ENCODE peak calls at places on chromosome 10, in four cellular contexts. Y is PC-3, R is Panc1, X is AG04450. K is an unnamed sample.

GRCh38 chr10:79413196-79413595 is 32.2 kb downstream of the ZCCHC24 start:
- DNase-seq in Y (peak; percentile 99), R (no peak), X (no peak), K (no peak)

GRCh38 chr10:118668228-118668952 is 72.9 kb upstream of the PRLHR start:
- DNase-seq in Y (no peak), R (no peak), X (no peak), K (no peak)

GRCh38 chr10:82982110-82982608 is 1107.2 kb downstream of the NRG3 start:
- DNase-seq in Y (peak; percentile 38), R (peak; percentile 72), X (peak; percentile 67), K (peak; percentile 98)

GRCh38 chr10:2246747-2247146 is 509.4 kb upstream of the ADARB2 start:
- DNase-seq in Y (no peak), R (no peak), X (no peak), K (no peak)

GRCh38 chr10:16950686-16951681 is 133.8 kb upstream of the RSU1 start:
- DNase-seq in Y (peak; percentile 23), R (no peak), X (no peak), K (no peak)

GRCh38 chr10:30683496-30683895 is 53.9 kb upstream of the LYZL2 start:
- DNase-seq in Y (no peak), R (no peak), X (no peak), K (no peak)

GRCh38 chr10:23917251-23917908 is 291.6 kb upstream of the KIAA1217 start:
- DNase-seq in Y (no peak), R (no peak), X (no peak), K (no peak)

GRCh38 chr10:21304198-21304597 is 221.3 kb downstream of the SKIDA1 start:
- DNase-seq in Y (no peak), R (no peak), X (no peak), K (no peak)

GRCh38 chr10:73910764-73911552 is at the start of gene PLAU:
- DNase-seq in Y (peak; percentile 91), R (no peak), X (no peak), K (no peak)

GRCh38 chr10:122504551-122504950 is 43.2 kb downstream of the HTRA1 start:
- DNase-seq in Y (peak; percentile 82), R (no peak), X (peak; percentile 84), K (peak; percentile 51)

GRCh38 chr10:29535012-29535777 is 99.6 kb downstream of the SVIL start:
- DNase-seq in Y (peak; percentile 90), R (peak; percentile 22), X (peak; percentile 64), K (peak; percentile 81)

GRCh38 chr10:3107426-3107961 is 40.1 kb downstream of the PFKP start:
- DNase-seq in Y (no peak), R (no peak), X (peak; percentile 92), K (no peak)

GRCh38 chr10:78802866-78803265 is 265.9 kb upstream of the ZMIZ1 start:
- DNase-seq in Y (peak; percentile 99), R (no peak), X (peak; percentile 36), K (peak; percentile 60)

GRCh38 chr10:43218206-43218950 is 48.5 kb downstream of the RASGEF1A start:
- DNase-seq in Y (no peak), R (no peak), X (no peak), K (no peak)

GRCh38 chr10:22648547-22648961 is 65.8 kb downstream of the PIP4K2A start:
- DNase-seq in Y (no peak), R (no peak), X (no peak), K (peak; percentile 70)

GRCh38 chr10:69004821-69005220 is 16.2 kb downstream of the KIFBP start:
- DNase-seq in Y (peak; percentile 80), R (no peak), X (peak; percentile 24), K (no peak)

GRCh38 chr10:118812393-118812740 is 57.6 kb upstream of the CACUL1 start:
- DNase-seq in Y (no peak), R (no peak), X (no peak), K (no peak)

GRCh38 chr10:70856454-70856853 is 31.9 kb downstream of the PCBD1 start:
- DNase-seq in Y (no peak), R (no peak), X (no peak), K (no peak)

GRCh38 chr10:123146892-123147634 is 873 bp upstream of the HMX2 start:
- DNase-seq in Y (no peak), R (no peak), X (no peak), K (no peak)

GRCh38 chr10:94194256-94194655 is 168.5 kb downstream of the NOC3L start:
- DNase-seq in Y (peak; percentile 35), R (no peak), X (no peak), K (peak; percentile 46)

GRCh38 chr10:80530251-80530650 is 7.5 kb upstream of the SH2D4B start:
- DNase-seq in Y (no peak), R (no peak), X (no peak), K (no peak)

GRCh38 chr10:110137142-110137545 is 70.3 kb upstream of the MXI1 start:
- DNase-seq in Y (peak; percentile 72), R (peak; percentile 59), X (peak; percentile 48), K (peak; percentile 26)

GRCh38 chr10:124612611-124613498 is 131.3 kb downstream of the FAM53B start:
- DNase-seq in Y (no peak), R (no peak), X (no peak), K (no peak)

GRCh38 chr10:100744980-100745881 is at the start of gene PAX2:
- DNase-seq in Y (peak; percentile 3), R (no peak), X (no peak), K (no peak)

GRCh38 chr10:100747061-100747825 is 1.9 kb downstream of the PAX2 start:
- DNase-seq in Y (no peak), R (no peak), X (no peak), K (no peak)

GRCh38 chr10:100745882-100746412 is 565 bp downstream of the PAX2 start:
- DNase-seq in Y (no peak), R (no peak), X (no peak), K (no peak)

GRCh38 chr10:100747826-100748231 is 2.4 kb downstream of the PAX2 start:
- DNase-seq in Y (no peak), R (no peak), X (no peak), K (no peak)

DNA sequence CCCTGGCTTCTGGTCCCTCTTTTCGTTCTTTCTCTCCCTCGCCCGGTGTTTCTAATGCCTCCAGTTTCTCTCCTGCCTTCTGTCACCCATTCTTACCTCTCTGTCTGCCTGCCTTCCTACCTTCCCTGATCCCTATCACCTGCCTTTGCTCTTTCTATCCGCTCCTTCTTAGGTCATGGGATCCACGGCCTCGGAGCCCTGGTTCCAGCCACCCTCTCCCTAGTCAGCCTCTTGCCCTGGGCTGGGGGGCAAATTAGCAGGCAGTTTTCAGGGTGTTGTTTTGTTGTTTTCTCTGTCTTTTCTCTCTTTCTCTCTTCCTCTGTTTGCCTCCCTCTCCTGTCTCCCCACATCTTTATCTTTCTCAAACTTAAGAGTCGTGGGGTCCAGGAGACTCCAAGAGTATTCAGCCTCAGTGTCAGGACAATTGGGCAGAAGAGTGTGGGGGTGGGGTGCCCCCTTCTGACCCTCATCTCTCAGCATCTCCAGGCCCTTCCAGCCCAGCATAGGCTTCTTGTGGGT is 1.1 kb downstream of the PAX2 start:
- DNase-seq in Y (no peak), R (no peak), X (no peak), K (no peak)
- H3K27me3 ChIP-seq in Y (peaks cover 97% of the 10 kb centered on the region), R (no peaks in the 10 kb centered on the region), X (peaks cover 94% of the 10 kb centered on the region), K (peaks cover 69% of the 10 kb centered on the region)

GRCh38 chr10:91974960-91975359 is 51.4 kb downstream of the BTAF1 start:
- DNase-seq in Y (peak; percentile 64), R (peak; percentile 8), X (peak; percentile 26), K (peak; percentile 26)
- H3K27me3 ChIP-seq in Y (no peaks in the 10 kb centered on the region), R (no peaks in the 10 kb centered on the region), X (no peaks in the 10 kb centered on the region), K (no peaks in the 10 kb centered on the region)

DNA sequence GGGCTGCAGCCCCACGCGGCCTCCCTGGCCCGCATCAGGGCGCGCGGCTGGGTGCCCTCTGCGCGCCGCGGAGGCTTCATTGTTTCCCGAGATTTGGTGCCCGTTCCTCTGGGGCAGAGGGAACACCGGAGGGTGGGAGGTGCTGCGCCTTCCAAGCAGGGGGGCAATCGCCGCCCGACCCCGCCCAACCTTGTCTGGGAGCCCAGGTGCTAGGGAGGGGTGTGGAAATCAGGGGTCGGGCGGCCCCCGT is 1.0 kb upstream of the NRP1 start:
- DNase-seq in Y (peak; percentile 98), R (no peak), X (no peak), K (no peak)
- H3K27me3 ChIP-seq in Y (no peaks in the 10 kb centered on the region), R (no peaks in the 10 kb centered on the region), X (no peaks in the 10 kb centered on the region), K (no peaks in the 10 kb centered on the region)

GRCh38 chr10:129958118-129958685 is 5.9 kb downstream of the EBF3 start:
- DNase-seq in Y (no peak), R (no peak), X (no peak), K (no peak)

GRCh38 chr10:129959544-129960492 is 4.3 kb downstream of the EBF3 start:
- DNase-seq in Y (no peak), R (no peak), X (no peak), K (no peak)

GRCh38 chr10:129956902-129957673 is 7.0 kb downstream of the EBF3 start:
- DNase-seq in Y (no peak), R (no peak), X (no peak), K (no peak)

GRCh38 chr10:129960493-129961273 is 3.4 kb downstream of the EBF3 start:
- DNase-seq in Y (no peak), R (no peak), X (no peak), K (no peak)

GRCh38 chr10:129958686-129959543 is 5.2 kb downstream of the EBF3 start:
- DNase-seq in Y (no peak), R (no peak), X (no peak), K (no peak)
- H3K27me3 ChIP-seq in Y (peaks cover 72% of the 10 kb centered on the region), R (peaks cover 54% of the 10 kb centered on the region), X (peaks cover 65% of the 10 kb centered on the region), K (peaks cover 30% of the 10 kb centered on the region)

GRCh38 chr10:6602021-6602699 is 22.1 kb upstream of the PRKCQ start:
- DNase-seq in Y (no peak), R (no peak), X (no peak), K (no peak)
- H3K27me3 ChIP-seq in Y (peaks cover 38% of the 10 kb centered on the region), R (peaks cover 3% of the 10 kb centered on the region), X (no peaks in the 10 kb centered on the region), K (no peaks in the 10 kb centered on the region)

K was measured in BJ.